ENCODE peak calls at places on chromosomes 3 and 15, in five cellular contexts. F, Y, J, B and G are unnamed samples.

GRCh38 chr15:92466834-92467233 is 73.2 kb downstream of the ST8SIA2 start:
- DNase-seq in J (no peak), B (no peak), F (no peak), Y (no peak), G (no peak)

GRCh38 chr3:87247086-87247781 is 20.1 kb downstream of the CHMP2B start:
- DNase-seq in F (no peak), J (peak; percentile 10), B (no peak), Y (no peak), G (no peak)

GRCh38 chr15:35669021-35669420 is 123.1 kb upstream of the DPH6 start:
- DNase-seq in J (peak; percentile 25), F (no peak), B (no peak), Y (no peak), G (no peak)

GRCh38 chr3:123153124-123153523 is 48.6 kb upstream of the SEC22A start:
- DNase-seq in B (no peak), F (no peak), J (no peak), Y (no peak), G (no peak)

GRCh38 chr3:166456291-166456690 is 619.1 kb upstream of the BCHE start:
- DNase-seq in F (no peak), Y (no peak), J (no peak), B (no peak), G (no peak)

GRCh38 chr3:141253811-141254210 is 22.2 kb downstream of the PXYLP1 start:
- DNase-seq in J (no peak), F (no peak), Y (no peak), B (no peak), G (no peak)

GRCh38 chr15:99409097-99409473 is 156.7 kb upstream of the MEF2A start:
- DNase-seq in F (peak; percentile 51), Y (no peak), B (peak; percentile 64), J (peak; percentile 63), G (peak; percentile 39)

GRCh38 chr15:47675735-47676134 is 41.6 kb upstream of the SEMA6D start:
- DNase-seq in B (no peak), F (no peak), Y (no peak), J (no peak), G (no peak)

GRCh38 chr3:45332493-45332892 is 55.9 kb upstream of the LARS2 start:
- DNase-seq in Y (no peak), J (no peak), F (no peak), B (no peak), G (no peak)

GRCh38 chr15:73981761-73982222 is 10.3 kb downstream of the STOML1 start:
- DNase-seq in J (peak; percentile 67), F (no peak), Y (no peak), B (no peak), G (no peak)

GRCh38 chr3:197249542-197249941 is 48.9 kb downstream of the DLG1 start:
- DNase-seq in J (no peak), F (no peak), B (no peak), Y (no peak), G (no peak)

GRCh38 chr3:46667061-46667621 is 26.3 kb downstream of the ALS2CL start:
- DNase-seq in F (no peak), Y (no peak), J (no peak), B (no peak), G (no peak)

GRCh38 chr3:188361888-188362287 is 207.9 kb downstream of the LPP start:
- DNase-seq in J (no peak), Y (no peak), F (peak; percentile 69), B (no peak), G (no peak)

GRCh38 chr3:100756441-100756840 is 47.1 kb downstream of the TFG start:
- DNase-seq in J (no peak), Y (no peak), B (peak; percentile 26), F (no peak), G (no peak)

GRCh38 chr15:20645956-20646355 is 104.4 kb upstream of the GOLGA6L6 start:
- DNase-seq in Y (no peak), J (no peak), F (peak; percentile 56), B (no peak), G (no peak)

GRCh38 chr3:67018105-67018788 is 20.1 kb downstream of the KBTBD8 start:
- DNase-seq in J (peak; percentile 43), F (peak; percentile 22), Y (no peak), B (no peak), G (no peak)

GRCh38 chr15:62403164-62403809 is 238.2 kb upstream of the C2CD4B start:
- DNase-seq in Y (no peak), J (peak; percentile 59), B (no peak), F (no peak), G (no peak)

GRCh38 chr3:155701882-155702465 is 42.9 kb downstream of the PLCH1 start:
- DNase-seq in B (no peak), F (no peak), Y (no peak), J (peak; percentile 62), G (no peak)

GRCh38 chr3:32406481-32407408 is 15.1 kb downstream of the CMTM7 start:
- DNase-seq in J (peak; percentile 83), F (no peak), B (no peak), Y (no peak), G (no peak)

GRCh38 chr3:58531555-58531954 is 5.4 kb downstream of the ACOX2 start:
- DNase-seq in F (no peak), B (no peak), Y (no peak), J (no peak), G (no peak)

GRCh38 chr3:142931222-142931621 is 32.3 kb downstream of the PAQR9 start:
- DNase-seq in Y (no peak), B (no peak), F (peak; percentile 48), J (peak; percentile 52), G (no peak)
- TF ChIP-seq CTCF in Y (no peak), B (no peak), F (no peak), J (peak; percentile 5), G (no peak)

GRCh38 chr3:13746385-13746784 is 133.5 kb downstream of the WNT7A start:
- DNase-seq in B (no peak), Y (no peak), J (no peak), F (no peak), G (no peak)
- TF ChIP-seq CTCF in B (no peak), Y (no peak), J (no peak), F (no peak), G (no peak)

GRCh38 chr3:3201584-3201983 is 22.1 kb upstream of the CRBN start:
- DNase-seq in F (no peak), Y (no peak), B (no peak), J (no peak), G (no peak)

GRCh38 chr3:3191675-3192480 is 12.4 kb upstream of the CRBN start:
- DNase-seq in Y (no peak), B (no peak), J (no peak), F (no peak), G (no peak)

GRCh38 chr3:3200632-3201212 is 21.2 kb upstream of the CRBN start:
- DNase-seq in F (peak; percentile 46), B (no peak), J (peak; percentile 59), Y (peak; percentile 48), G (peak; percentile 38)

GRCh38 chr3:3192481-3192764 is 12.9 kb upstream of the CRBN start:
- DNase-seq in Y (no peak), J (no peak), F (no peak), B (no peak), G (no peak)

DNA sequence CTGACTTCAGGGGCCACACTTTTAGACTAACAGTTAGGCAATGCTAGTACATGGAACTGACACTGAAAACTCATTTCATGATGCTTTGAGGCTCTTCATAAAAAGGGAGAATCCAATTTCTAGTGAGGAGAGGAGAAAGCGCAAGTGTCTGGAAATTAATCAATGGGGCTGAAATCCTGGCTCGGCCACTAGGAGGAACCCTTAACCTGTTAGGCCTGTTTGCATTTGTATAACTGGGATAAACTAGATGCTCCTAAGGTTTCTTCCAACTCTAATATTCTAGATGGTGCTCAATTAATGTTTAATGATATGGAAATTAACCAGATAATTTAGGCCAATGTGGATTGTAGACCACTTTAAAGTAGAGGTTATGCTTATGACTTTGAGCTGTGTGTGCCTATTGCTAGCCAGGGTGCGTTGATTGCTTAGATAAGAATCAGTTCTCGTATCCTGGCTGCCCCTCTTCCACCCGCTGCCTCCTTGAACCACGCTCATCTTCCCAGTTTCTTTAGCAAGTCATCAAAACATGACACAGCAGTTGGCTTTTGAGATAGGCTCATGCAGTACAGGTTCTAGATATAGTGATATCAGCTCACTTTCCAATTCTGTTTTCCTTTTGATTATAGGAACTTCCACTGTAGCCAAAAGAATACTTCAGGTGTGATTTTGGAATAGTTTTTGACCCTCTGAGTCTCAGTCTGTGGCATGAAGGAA is 16.8 kb upstream of the CRBN start:
- DNase-seq in Y (peak; percentile 51), J (peak; percentile 24), B (no peak), F (peak; percentile 49), G (peak; percentile 20)
- TF ChIP-seq CTCF in Y (peak; percentile 75), J (peak; percentile 60), B (peak; percentile 17), F (peak; percentile 45), G (peak; percentile 41)

GRCh38 chr3:49803464-49804140 is 541 bp downstream of the INKA1 start:
- DNase-seq in Y (peak; percentile 44), J (peak; percentile 86), F (peak; percentile 58), B (no peak), G (peak; percentile 51)
- TF ChIP-seq CTCF in Y (no peak), J (no peak), F (no peak), B (no peak), G (no peak)

GRCh38 chr15:68366314-68366713 is 65.6 kb downstream of the ITGA11 start:
- DNase-seq in B (no peak), F (no peak), J (no peak), Y (no peak), G (no peak)
- TF ChIP-seq CTCF in B (no peak), F (no peak), J (no peak), Y (no peak), G (no peak)

GRCh38 chr3:53513556-53514190 is 19.3 kb downstream of the CACNA1D start:
- DNase-seq in J (peak; percentile 76), B (no peak), F (no peak), Y (no peak), G (no peak)
- TF ChIP-seq CTCF in J (peak; percentile 42), B (no peak), F (peak; percentile 26), Y (no peak), G (no peak)

GRCh38 chr3:134473868-134474546 is 11.8 kb downstream of the ANAPC13 start:
- DNase-seq in B (peak; percentile 45), J (peak; percentile 74), F (peak; percentile 91), Y (peak; percentile 92), G (peak; percentile 80)
- TF ChIP-seq CTCF in B (peak; percentile 88), J (peak; percentile 60), F (peak; percentile 89), Y (peak; percentile 91), G (peak; percentile 91)

DNA sequence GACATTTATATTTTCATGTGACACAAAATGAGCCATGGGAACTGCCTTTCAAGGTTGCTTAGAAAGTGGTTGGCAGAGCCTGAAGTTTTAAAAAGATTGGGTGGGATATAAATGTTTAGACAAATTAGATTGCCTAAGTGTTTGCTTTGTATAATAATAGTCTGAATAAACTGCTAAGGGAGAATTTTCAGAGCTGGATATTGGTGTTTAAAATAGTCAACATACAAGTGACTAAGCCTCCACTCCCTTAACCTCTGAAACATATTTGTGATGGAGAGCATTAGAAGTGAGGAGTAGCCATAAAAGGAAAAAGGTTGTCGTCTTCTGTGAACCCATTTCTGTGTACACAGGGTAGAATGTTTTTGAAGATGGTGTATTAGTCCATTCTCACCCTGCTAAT is 201.6 kb downstream of the THSD4 start:
- DNase-seq in B (no peak), J (no peak), Y (no peak), F (no peak), G (no peak)
- TF ChIP-seq CTCF in B (no peak), J (no peak), Y (no peak), F (no peak), G (no peak)